ENCODE peak calls at places on chromosomes 11 and 22, in six cellular contexts. L is neuronal stem cell, V is H9, Q is trophoblast cell, I is H1, D is mesenchymal stem cell. Z is an unnamed sample.

GRCh38 chr11:109140857-109141515 is 281.0 kb upstream of the C11orf87 start:
- DNase-seq in L (no peak), D (no peak), I (no peak), Q (no peak), V (no peak), Z (no peak)

GRCh38 chr11:122293298-122294023 is 177.4 kb upstream of the BLID start:
- DNase-seq in D (no peak), I (no peak), V (no peak), Q (no peak), L (no peak), Z (peak)

GRCh38 chr22:46829140-46829891 is 66.9 kb downstream of the TBC1D22A start:
- DNase-seq in L (no peak), V (no peak), I (peak), D (peak), Q (no peak), Z (peak)

GRCh38 chr11:93958991-93959390 is 62.2 kb upstream of the HEPHL1 start:
- DNase-seq in V (no peak), D (no peak), L (no peak), I (no peak), Q (no peak), Z (no peak)

GRCh38 chr11:113655771-113656170 is 50.3 kb downstream of the TMPRSS5 start:
- DNase-seq in L (no peak), D (no peak), I (no peak), Q (no peak), V (no peak), Z (no peak)

GRCh38 chr22:43005106-43005505 is 9.8 kb downstream of the PACSIN2 start:
- DNase-seq in L (no peak), D (peak), Q (no peak), I (no peak), V (no peak), Z (no peak)

GRCh38 chr22:17035246-17035645 is 27.2 kb upstream of the GAB4 start:
- DNase-seq in V (no peak), D (no peak), L (no peak), Q (no peak), I (no peak), Z (no peak)

GRCh38 chr22:44385781-44386180 is 73.0 kb upstream of the SHISAL1 start:
- DNase-seq in I (no peak), L (no peak), Q (no peak), D (no peak), V (no peak), Z (no peak)

GRCh38 chr11:62856333-62856910 is 17.0 kb upstream of the WDR74 start:
- DNase-seq in V (no peak), Q (no peak), L (no peak), I (no peak), D (peak), Z (no peak)

GRCh38 chr11:1776944-1777715 is 13.4 kb upstream of the CTSD start:
- DNase-seq in Q (no peak), D (no peak), L (no peak), V (no peak), I (no peak), Z (no peak)

GRCh38 chr11:125621995-125622394 is 3.0 kb upstream of the CHEK1 start:
- DNase-seq in L (no peak), D (peak), I (no peak), Q (no peak), V (no peak), Z (peak)

GRCh38 chr11:665707-666281 is 28.7 kb downstream of the DRD4 start:
- DNase-seq in I (no peak), Q (no peak), V (no peak), D (peak), L (no peak), Z (peak)

GRCh38 chr22:22910272-22911240 is 22.9 kb downstream of the IGLL5 start:
- DNase-seq in V (no peak), Q (no peak), L (no peak), D (no peak), I (no peak), Z (no peak)

GRCh38 chr11:134266841-134267251 is 9.3 kb upstream of the GLB1L3 start:
- DNase-seq in D (peak), L (no peak), I (no peak), V (no peak), Q (peak), Z (peak)

GRCh38 chr11:67393990-67394389 is 2.2 kb downstream of the RAD9A start:
- DNase-seq in Q (no peak), V (no peak), D (no peak), I (no peak), L (no peak), Z (no peak)

GRCh38 chr22:41565403-41566054 is 4.7 kb downstream of the CSDC2 start:
- DNase-seq in L (no peak), D (peak), I (no peak), Q (no peak), V (peak), Z (peak)

GRCh38 chr11:74937696-74938475 is 11.0 kb downstream of the XRRA1 start:
- DNase-seq in V (no peak), Q (no peak), D (peak), I (no peak), L (no peak), Z (peak)

GRCh38 chr11:83294208-83294607 is 8.0 kb upstream of the CCDC90B start:
- DNase-seq in I (no peak), D (no peak), L (no peak), V (no peak), Q (no peak), Z (no peak)

GRCh38 chr11:36278531-36279245 is 10.5 kb downstream of the COMMD9 start:
- DNase-seq in I (no peak), D (no peak), Q (no peak), V (no peak), L (no peak), Z (peak)

GRCh38 chr11:10325398-10326079 is 20.7 kb downstream of the ADM start:
- DNase-seq in L (no peak), I (no peak), V (no peak), Q (no peak), D (peak), Z (peak)

GRCh38 chr11:63931876-63932275 is 6.9 kb upstream of the NAA40 start:
- DNase-seq in D (no peak), V (no peak), L (no peak), I (no peak), Q (no peak), Z (no peak)

GRCh38 chr11:9868641-9869040 is 204.8 kb downstream of the SWAP70 start:
- DNase-seq in L (no peak), I (no peak), V (no peak), Q (peak), D (no peak), Z (no peak)

GRCh38 chr22:41021039-41021654 is 70.0 kb downstream of the RBX1 start:
- DNase-seq in Q (peak), V (peak), L (no peak), I (peak), D (peak), Z (no peak)

GRCh38 chr11:6719588-6719987 is 36.4 kb upstream of the MRPL17 start:
- DNase-seq in V (no peak), Q (no peak), L (no peak), D (no peak), I (no peak), Z (no peak)

GRCh38 chr11:131195801-131196517 is 174.5 kb upstream of the NTM start:
- DNase-seq in V (no peak), I (no peak), D (no peak), Q (no peak), L (no peak), Z (peak)

GRCh38 chr11:74783241-74783871 is 34.7 kb downstream of the RNF169 start:
- DNase-seq in D (peak), V (no peak), Q (peak), L (no peak), I (no peak), Z (peak)

GRCh38 chr11:134501406-134502152 is 89.5 kb upstream of the B3GAT1 start:
- DNase-seq in V (no peak), I (no peak), L (no peak), D (no peak), Q (no peak), Z (no peak)

GRCh38 chr11:130705670-130706421 is 210.4 kb downstream of the SNX19 start:
- DNase-seq in V (no peak), I (no peak), Q (no peak), D (no peak), L (no peak), Z (no peak)

GRCh38 chr11:66315921-66316811 is 678 bp downstream of the CD248 start:
- DNase-seq in D (no peak), Q (no peak), V (no peak), I (no peak), L (no peak), Z (no peak)

GRCh38 chr22:20503816-20504215 is 3.6 kb upstream of the MED15 start:
- DNase-seq in I (no peak), V (no peak), L (no peak), Q (peak), D (no peak), Z (no peak)

GRCh38 chr11:23539556-23539955 is 679.3 kb upstream of the CCDC179 start:
- DNase-seq in V (no peak), I (no peak), D (no peak), L (no peak), Q (no peak), Z (no peak)

GRCh38 chr11:126588630-126589491 is 233.4 kb downstream of the ST3GAL4 start:
- DNase-seq in L (no peak), D (no peak), I (no peak), V (no peak), Q (no peak), Z (no peak)

GRCh38 chr22:46596819-46597218 is 23.4 kb upstream of the GRAMD4 start:
- DNase-seq in V (peak), L (no peak), D (no peak), Q (peak), I (no peak), Z (no peak)

GRCh38 chr22:31281733-31282132 is 10.6 kb downstream of the PIK3IP1 start:
- DNase-seq in V (no peak), I (no peak), Q (no peak), L (no peak), D (no peak), Z (no peak)

DNA sequence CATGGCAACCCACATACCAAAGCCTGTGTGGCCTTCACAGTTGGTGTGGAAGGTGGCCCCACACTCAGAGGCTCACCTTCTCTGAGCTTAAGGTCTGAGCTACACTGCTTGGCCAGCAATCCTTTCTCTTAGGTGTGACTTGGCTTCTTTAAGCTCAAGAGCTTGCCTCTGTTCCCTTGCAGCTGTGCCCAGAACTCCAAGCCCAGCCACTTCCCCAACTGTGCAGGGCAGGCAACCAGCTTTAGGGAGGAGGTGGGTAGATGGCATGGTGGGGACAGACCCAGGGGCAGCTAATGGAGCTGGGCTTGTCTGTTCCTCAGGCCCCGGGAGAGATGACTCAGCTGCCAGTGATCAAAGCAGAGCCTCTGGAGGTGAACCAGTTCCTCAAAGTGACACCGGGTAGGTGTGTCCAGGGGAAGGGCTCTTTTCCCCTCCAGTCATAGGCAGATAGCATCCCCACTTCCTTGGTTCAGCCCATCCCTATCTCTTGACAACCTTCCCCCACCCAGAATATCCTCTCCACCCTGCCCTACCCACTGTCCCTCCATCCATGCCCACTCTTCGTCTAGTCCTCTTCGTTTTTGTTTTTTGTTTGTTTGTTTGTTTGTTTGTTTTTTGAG is 32.3 kb downstream of the CREB3L1 start:
- DNase-seq in L (no peak), I (no peak), V (no peak), D (no peak), Q (peak), Z (no peak)
- H3K14ac ChIP-seq in L (no peak), I (no peak), V (no peak), D (no peak), Q (no peak), Z (peak)

GRCh38 chr11:100847696-100848216 is 160.7 kb downstream of the ARHGAP42 start:
- DNase-seq in D (no peak), Q (no peak), I (no peak), V (no peak), L (no peak), Z (no peak)

GRCh38 chr11:100851584-100852152 is 164.6 kb downstream of the ARHGAP42 start:
- DNase-seq in I (no peak), D (no peak), V (no peak), Q (peak), L (no peak), Z (no peak)

GRCh38 chr11:100849009-100849913 is 162.2 kb downstream of the ARHGAP42 start:
- DNase-seq in D (peak), V (no peak), L (no peak), Q (no peak), I (no peak), Z (peak)

GRCh38 chr11:100851129-100851528 is 164.0 kb downstream of the ARHGAP42 start:
- DNase-seq in L (no peak), V (no peak), D (no peak), I (no peak), Q (peak), Z (peak)

DNA sequence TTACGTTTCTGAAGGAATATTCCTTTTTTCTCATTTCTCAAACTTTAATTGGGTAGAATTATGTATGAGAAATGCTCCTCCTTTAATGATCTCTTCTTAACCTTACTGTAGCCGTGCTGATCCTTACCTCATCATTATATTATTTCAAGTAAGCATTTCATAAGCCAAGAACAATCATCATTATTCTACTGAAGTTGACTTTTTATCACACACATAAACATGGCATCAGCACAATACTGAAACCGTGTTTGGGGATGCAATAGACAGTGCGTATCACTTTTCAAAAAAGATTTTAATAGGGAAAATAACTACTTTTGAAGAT is 162.8 kb downstream of the ARHGAP42 start:
- DNase-seq in L (no peak), I (no peak), V (no peak), Q (no peak), D (no peak), Z (no peak)
- H3K14ac ChIP-seq in L (no peak), I (no peak), V (no peak), Q (no peak), D (no peak), Z (no peak)

GRCh38 chr11:76150141-76150540 is 56.2 kb downstream of the WNT11 start:
- DNase-seq in L (no peak), Q (no peak), I (no peak), D (no peak), V (no peak), Z (no peak)
- H3K14ac ChIP-seq in L (no peak), Q (no peak), I (no peak), D (no peak), V (no peak), Z (no peak)

DNA sequence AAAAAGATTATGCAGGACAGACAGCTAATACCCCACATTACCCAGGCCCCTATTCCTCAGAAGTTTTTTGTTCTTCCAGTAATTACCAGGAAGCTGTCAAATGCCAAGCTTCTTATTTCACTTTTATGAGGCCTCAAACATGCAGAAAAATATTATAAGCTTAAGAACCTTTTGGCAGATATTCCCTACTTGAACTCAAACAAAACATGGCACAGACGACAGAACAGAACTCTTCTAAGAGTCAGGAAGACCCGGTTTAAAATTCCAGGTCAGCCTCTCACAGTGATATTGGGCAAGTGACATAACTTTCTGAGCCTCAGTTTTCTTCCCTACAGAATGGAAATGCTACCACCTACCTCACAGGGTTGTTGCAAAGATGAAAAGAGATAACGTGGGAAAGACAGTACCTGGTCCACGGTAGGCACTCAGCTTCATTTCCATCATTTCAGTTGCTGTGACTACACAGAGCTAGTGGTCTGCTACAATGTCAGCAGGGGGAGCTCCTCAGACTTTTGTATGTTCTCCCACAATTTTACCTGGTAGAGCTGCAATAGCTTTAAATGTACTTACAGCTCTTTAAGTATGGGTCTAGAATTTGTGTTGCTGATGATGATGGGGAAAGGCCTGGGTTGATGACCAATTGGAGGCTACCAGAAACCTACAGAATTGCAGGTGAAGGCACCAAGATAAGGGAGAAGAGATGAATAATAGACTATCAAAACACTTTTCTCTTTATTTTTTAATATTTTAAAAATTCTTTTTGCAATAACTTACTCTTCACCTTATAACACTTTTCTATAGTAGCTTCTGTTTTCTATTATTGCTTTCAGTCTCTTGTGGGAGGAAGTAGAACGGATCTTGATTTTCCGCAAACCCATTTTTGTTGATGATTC is 98.3 kb upstream of the CHRM4 start:
- DNase-seq in D (peak), Q (peak), L (no peak), V (peak), I (no peak), Z (peak)
- H3K14ac ChIP-seq in D (no peak), Q (no peak), L (no peak), V (no peak), I (no peak), Z (no peak)

GRCh38 chr22:27873476-27873875 is 45.6 kb downstream of the PITPNB start:
- DNase-seq in D (no peak), L (no peak), I (no peak), V (no peak), Q (no peak), Z (no peak)

GRCh38 chr22:27875951-27876350 is 43.1 kb downstream of the PITPNB start:
- DNase-seq in Q (no peak), D (no peak), L (no peak), I (no peak), V (no peak), Z (no peak)

GRCh38 chr22:27872488-27872887 is 46.6 kb downstream of the PITPNB start:
- DNase-seq in D (no peak), V (no peak), Q (no peak), L (no peak), I (no peak), Z (no peak)

GRCh38 chr22:27874756-27875155 is 44.3 kb downstream of the PITPNB start:
- DNase-seq in D (no peak), V (no peak), L (no peak), Q (no peak), I (no peak), Z (no peak)

DNA sequence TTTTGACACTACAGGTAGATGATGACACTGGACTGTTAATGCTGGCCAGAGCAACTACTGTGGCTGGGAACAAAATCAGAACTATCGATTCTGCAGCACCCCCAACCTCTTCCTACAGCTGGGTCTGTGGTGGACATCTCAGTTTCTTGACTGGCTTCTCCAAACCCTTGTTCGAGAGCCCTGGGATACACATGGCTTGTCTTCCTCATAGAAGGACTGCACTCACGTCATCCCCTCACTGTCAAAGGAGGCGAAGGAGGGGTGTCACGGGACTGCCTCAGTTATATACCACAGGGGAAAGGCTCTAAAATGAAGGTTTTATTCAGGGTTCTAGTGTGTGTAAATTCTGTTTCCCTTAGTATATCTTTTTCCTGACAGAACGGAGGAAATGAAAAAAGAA is 44.9 kb downstream of the PITPNB start:
- DNase-seq in D (no peak), Q (no peak), I (no peak), L (no peak), V (no peak), Z (no peak)
- H3K14ac ChIP-seq in D (no peak), Q (no peak), I (no peak), L (no peak), V (no peak), Z (peak)

DNA sequence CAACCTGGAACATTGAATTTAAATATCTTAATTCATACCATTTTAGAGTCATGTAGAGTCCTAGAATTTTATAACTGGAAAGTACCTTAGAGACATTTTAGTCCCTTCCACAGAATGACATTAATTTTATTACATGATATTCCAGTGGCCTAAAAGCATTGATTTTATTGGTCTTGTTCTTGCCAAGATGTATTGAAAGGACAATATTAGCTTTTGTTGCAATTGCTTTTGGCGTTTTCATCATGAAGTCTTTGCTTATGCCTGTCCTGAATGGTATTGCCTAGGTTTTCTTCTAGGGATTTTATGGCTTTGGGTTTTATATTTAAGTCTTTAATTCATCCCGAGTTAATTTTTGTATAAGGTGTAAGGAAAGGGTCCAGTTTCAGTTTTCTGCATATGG is 29.0 kb downstream of the OR51F1 start:
- DNase-seq in Q (no peak), V (no peak), L (no peak), I (no peak), D (no peak), Z (no peak)
- H3K14ac ChIP-seq in Q (no peak), V (no peak), L (no peak), I (no peak), D (no peak), Z (no peak)

GRCh38 chr11:118006153-118006534 is 19.9 kb downstream of the IL10RA start:
- DNase-seq in L (no peak), Q (no peak), I (peak), V (no peak), D (no peak), Z (no peak)
- H3K14ac ChIP-seq in L (no peak), Q (no peak), I (no peak), V (no peak), D (no peak), Z (no peak)

Z was measured in IMR-90.